ENCODE peak calls at places on chromosomes 4 and X, in seven cellular contexts. W is central memory CD8-positive, alpha-beta T cell; E is suprapubic skin; D is AML-193; R is IMR-90; Z is SK-MEL-5; B is EL. O is an unnamed sample.

GRCh38 chr4:72679666-72680065 is 110.6 kb upstream of the ADAMTS3 start:
- DNase-seq in W (no peak), E (no peak), D (no peak), R (no peak), Z (no peak), B (no peak), O (no peak)

GRCh38 chr4:71231073-71231752 is 107.6 kb upstream of the SLC4A4 start:
- DNase-seq in W (no peak), E (peak), D (no peak), R (peak), Z (no peak), B (peak), O (no peak)

GRCh38 chr4:8351931-8352367 is 82.4 kb downstream of the HTRA3 start:
- DNase-seq in W (no peak), E (peak), D (no peak), R (peak), Z (no peak), B (no peak), O (no peak)

GRCh38 chrX:75968293-75968692 is 183.2 kb upstream of the MAGEE2 start:
- DNase-seq in W (no peak), E (no peak), D (no peak), R (no peak), Z (peak), B (no peak), O (no peak)

GRCh38 chr4:52100062-52100461 is 49.0 kb downstream of the SPATA18 start:
- DNase-seq in W (no peak), E (no peak), D (no peak), R (no peak), Z (no peak), B (no peak), O (no peak)

GRCh38 chrX:48514126-48514806 is 5.5 kb downstream of the PORCN start:
- DNase-seq in W (no peak), E (no peak), D (no peak), R (no peak), Z (no peak), B (no peak), O (no peak)

GRCh38 chr4:136962868-136963267 is 569.4 kb downstream of the PCDH18 start:
- DNase-seq in W (no peak), E (no peak), D (no peak), R (no peak), Z (no peak), B (no peak), O (no peak)

GRCh38 chr4:154719087-154719486 is 24.7 kb upstream of the LRAT start:
- DNase-seq in W (no peak), E (no peak), D (no peak), R (no peak), Z (peak), B (peak), O (no peak)

GRCh38 chr4:129254526-129254925 is 158.6 kb downstream of the C4orf33 start:
- DNase-seq in W (no peak), E (no peak), D (no peak), R (peak), Z (no peak), B (no peak), O (no peak)

GRCh38 chr4:10173039-10173753 is 56.6 kb upstream of the WDR1 start:
- DNase-seq in W (no peak), E (no peak), D (no peak), R (peak), Z (no peak), B (peak), O (no peak)

GRCh38 chr4:137960371-137961050 is 281.6 kb downstream of the SLC7A11 start:
- DNase-seq in W (no peak), E (no peak), D (no peak), R (peak), Z (peak), B (peak), O (no peak)

GRCh38 chrX:38225093-38225492 is 4.4 kb upstream of the SRPX start:
- DNase-seq in W (no peak), E (no peak), D (no peak), R (peak), Z (peak), B (peak), O (no peak)

GRCh38 chr4:8173641-8174242 is 15.1 kb upstream of the ABLIM2 start:
- DNase-seq in W (no peak), E (no peak), D (no peak), R (no peak), Z (no peak), B (peak), O (no peak)

GRCh38 chr4:72887152-72887551 is 182.4 kb downstream of the COX18 start:
- DNase-seq in W (no peak), E (no peak), D (no peak), R (no peak), Z (no peak), B (no peak), O (no peak)

GRCh38 chrX:39928704-39929439 is 168.9 kb downstream of the BCOR start:
- DNase-seq in W (no peak), E (no peak), D (no peak), R (no peak), Z (no peak), B (no peak), O (no peak)

GRCh38 chr4:63693321-63693720 is 715.9 kb downstream of the TECRL start:
- DNase-seq in W (no peak), E (no peak), D (no peak), R (no peak), Z (no peak), B (no peak), O (no peak)

GRCh38 chrX:105821471-105822081 is 763 bp upstream of the NRK start:
- DNase-seq in W (no peak), E (no peak), D (no peak), R (peak), Z (no peak), B (no peak), O (no peak)

GRCh38 chrX:134146493-134146892 is 90.5 kb upstream of the CCDC160 start:
- DNase-seq in W (no peak), E (no peak), D (no peak), R (no peak), Z (no peak), B (no peak), O (no peak)

GRCh38 chr4:138909605-138910004 is 106.0 kb upstream of the NOCT start:
- DNase-seq in W (no peak), E (no peak), D (no peak), R (no peak), Z (no peak), B (no peak), O (no peak)

GRCh38 chrX:42276982-42277690 is 353.8 kb upstream of the CASK start:
- DNase-seq in W (no peak), E (no peak), D (no peak), R (no peak), Z (no peak), B (no peak), O (no peak)

GRCh38 chr4:150323551-150324325 is 245.5 kb downstream of the DCLK2 start:
- DNase-seq in W (no peak), E (no peak), D (no peak), R (peak), Z (no peak), B (no peak), O (no peak)

GRCh38 chrX:63299596-63299995 is 51.5 kb downstream of the SPIN4 start:
- DNase-seq in W (no peak), E (no peak), D (no peak), R (no peak), Z (no peak), B (no peak), O (no peak)

GRCh38 chr4:145812902-145813301 is 125.7 kb downstream of the ZNF827 start:
- DNase-seq in W (no peak), E (no peak), D (no peak), R (no peak), Z (no peak), B (no peak), O (no peak)

GRCh38 chrX:154731881-154732280 is 19.0 kb downstream of the GAB3 start:
- DNase-seq in W (no peak), E (no peak), D (no peak), R (peak), Z (no peak), B (no peak), O (no peak)

GRCh38 chr4:53075162-53075785 is 213.2 kb downstream of the RASL11B start:
- DNase-seq in W (no peak), E (no peak), D (no peak), R (no peak), Z (no peak), B (no peak), O (no peak)

GRCh38 chrX:96379951-96380350 is 304.7 kb upstream of the DIAPH2 start:
- DNase-seq in W (no peak), E (no peak), D (no peak), R (no peak), Z (no peak), B (no peak), O (no peak)

GRCh38 chrX:10052906-10053625 is 85.9 kb downstream of the CLDN34 start:
- DNase-seq in W (no peak), E (no peak), D (no peak), R (no peak), Z (no peak), B (peak), O (no peak)

GRCh38 chrX:93538575-93538974 is 134.8 kb downstream of the NAP1L3 start:
- DNase-seq in W (no peak), E (no peak), D (peak), R (no peak), Z (peak), B (no peak), O (no peak)